ENCODE peak calls at places on chromosomes 4 and X, in six cellular contexts. X is uterus, R is prostate gland, U is fibroblast of pulmonary artery, B is pancreas, K is cardiac fibroblast. M is an unnamed sample.

GRCh38 chr4:16261313-16261878 is 35.1 kb upstream of the TAPT1 start:
- DNase-seq in K (no peak), X (no peak), B (no peak), R (no peak), U (no peak), M (peak; percentile 19)

GRCh38 chrX:154775611-154776349 is 13.1 kb downstream of the DKC1 start:
- DNase-seq in R (no peak), B (no peak), X (no peak), K (no peak), U (peak; percentile 29), M (no peak)

GRCh38 chr4:83267835-83268475 is 16.6 kb downstream of the COQ2 start:
- DNase-seq in B (no peak), K (no peak), U (no peak), X (no peak), R (no peak), M (no peak)

GRCh38 chrX:86946569-86946968 is 571.0 kb upstream of the KLHL4 start:
- DNase-seq in X (no peak), R (no peak), B (no peak), U (peak; percentile 20), K (peak; percentile 41), M (no peak)

GRCh38 chr4:115274545-115274944 is 161.1 kb upstream of the NDST4 start:
- DNase-seq in K (no peak), X (no peak), R (no peak), B (no peak), U (no peak), M (no peak)

GRCh38 chrX:3711331-3711917 is 2.0 kb downstream of the PRKX start:
- DNase-seq in K (peak; percentile 9), B (no peak), R (no peak), X (no peak), U (no peak), M (no peak)

GRCh38 chr4:31100551-31100950 is 380.4 kb downstream of the PCDH7 start:
- DNase-seq in X (no peak), K (no peak), U (peak; percentile 20), B (no peak), R (no peak), M (no peak)

GRCh38 chr4:146585761-146586333 is 52.8 kb upstream of the POU4F2 start:
- DNase-seq in X (no peak), K (peak; percentile 78), B (no peak), R (no peak), U (peak; percentile 79), M (no peak)

GRCh38 chr4:113686950-113687718 is 74.4 kb downstream of the CAMK2D start:
- DNase-seq in X (no peak), B (no peak), K (peak; percentile 78), R (no peak), U (peak; percentile 33), M (no peak)

GRCh38 chrX:49171752-49172279 is at the start of gene PLP2:
- DNase-seq in X (peak; percentile 65), U (peak; percentile 25), R (no peak), K (peak; percentile 53), B (no peak), M (peak; percentile 51)

GRCh38 chrX:45749375-45749774 is 548.7 kb upstream of the DIPK2B start:
- DNase-seq in B (no peak), X (no peak), U (peak; percentile 55), K (peak; percentile 48), R (no peak), M (no peak)

GRCh38 chr4:6908397-6909112 is 1.1 kb upstream of the TBC1D14 start:
- DNase-seq in X (no peak), R (no peak), K (no peak), B (no peak), U (no peak), M (no peak)

GRCh38 chr4:186726440-186727148 is 2.9 kb upstream of the FAT1 start:
- DNase-seq in U (peak; percentile 79), R (peak; percentile 76), K (peak; percentile 76), B (peak; percentile 68), X (peak; percentile 70), M (peak; percentile 60)

GRCh38 chr4:11529625-11530201 is 101.0 kb upstream of the HS3ST1 start:
- DNase-seq in K (peak; percentile 48), U (peak; percentile 67), B (no peak), R (no peak), X (no peak), M (no peak)

GRCh38 chrX:24002792-24003191 is 24.2 kb downstream of the KLHL15 start:
- DNase-seq in R (no peak), U (no peak), K (no peak), B (no peak), X (no peak), M (no peak)

GRCh38 chr4:76989391-76990061 is 40.0 kb downstream of the SEPTIN11 start:
- DNase-seq in U (no peak), B (no peak), X (no peak), R (no peak), K (no peak), M (no peak)

GRCh38 chr4:7419961-7420660 is 14.6 kb downstream of the PSAPL1 start:
- DNase-seq in U (no peak), B (peak; percentile 7), K (no peak), X (peak; percentile 10), R (no peak), M (no peak)

GRCh38 chrX:12701625-12702024 is 89.6 kb upstream of the PRPS2 start:
- DNase-seq in X (peak; percentile 27), K (peak; percentile 84), U (peak; percentile 82), R (peak; percentile 51), B (peak; percentile 55), M (peak; percentile 46)

GRCh38 chr4:152525878-152526277 is 10.0 kb downstream of the FBXW7 start:
- DNase-seq in R (no peak), U (no peak), K (no peak), B (no peak), X (no peak), M (no peak)
- H3K4me3 ChIP-seq in R (no peak overlapping the region), U (no peak overlapping the region), K (no peak overlapping the region), B (no peak overlapping the region), X (no peak overlapping the region), M (no peak overlapping the region)

GRCh38 chrX:112367065-112367464 is 284.5 kb upstream of the TRPC5 start:
- DNase-seq in B (no peak), K (no peak), R (no peak), X (no peak), U (no peak), M (no peak)

GRCh38 chrX:112368371-112368770 is 285.8 kb upstream of the TRPC5 start:
- DNase-seq in K (no peak), R (no peak), X (no peak), B (no peak), U (no peak), M (no peak)
- TF ChIP-seq CTCF in K (no peak), R (no peak), X (no peak), B (no peak), U (no peak), M (no peak)

DNA sequence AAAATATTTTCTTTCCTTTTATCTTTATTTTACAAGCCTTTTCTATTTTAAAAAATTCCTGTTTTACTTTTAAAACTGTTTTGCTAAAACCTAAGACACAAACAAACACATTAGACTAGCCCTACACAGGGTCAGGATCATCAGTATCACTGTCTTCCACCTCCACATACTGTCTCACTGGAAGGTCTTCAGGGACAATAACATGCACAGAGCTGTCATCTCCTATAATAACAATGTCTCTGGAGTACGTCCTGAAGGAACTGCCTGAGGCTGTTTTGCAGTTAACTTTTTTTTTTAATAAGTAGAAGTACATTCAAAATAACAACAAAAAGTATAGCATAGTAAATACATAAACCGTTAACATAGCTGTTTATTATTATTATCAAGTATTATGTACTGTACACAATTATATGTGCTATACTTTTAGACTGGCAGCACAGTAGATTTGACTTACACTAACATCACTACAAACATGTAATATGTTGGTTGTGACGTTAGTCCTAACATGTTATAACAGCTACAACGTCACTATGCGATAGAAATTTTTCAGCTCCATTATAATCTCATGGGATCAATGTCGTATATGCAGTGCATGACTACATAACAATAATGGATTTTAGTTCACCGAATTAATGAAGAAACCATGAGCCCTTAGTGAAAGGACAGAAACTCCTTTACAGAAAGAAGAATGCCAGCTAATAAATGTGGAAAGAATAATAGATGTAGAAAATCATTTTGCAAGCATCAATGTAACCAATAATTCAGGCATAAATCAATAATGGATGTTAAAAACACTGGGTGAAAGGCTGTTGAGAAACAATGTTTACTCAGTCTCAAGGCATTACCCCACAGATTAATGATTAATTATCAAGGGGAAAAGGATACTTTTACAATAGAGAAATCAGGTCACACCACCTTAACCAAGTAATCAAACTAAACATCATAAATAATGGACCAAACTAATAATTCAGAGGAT is 49.2 kb downstream of the FBXW7 start:
- DNase-seq in B (no peak), R (no peak), K (no peak), X (no peak), U (no peak), M (no peak)
- H3K4me3 ChIP-seq in B (no peak overlapping the region), R (no peak overlapping the region), K (no peak overlapping the region), X (no peak overlapping the region), U (no peak overlapping the region), M (no peak overlapping the region)

DNA sequence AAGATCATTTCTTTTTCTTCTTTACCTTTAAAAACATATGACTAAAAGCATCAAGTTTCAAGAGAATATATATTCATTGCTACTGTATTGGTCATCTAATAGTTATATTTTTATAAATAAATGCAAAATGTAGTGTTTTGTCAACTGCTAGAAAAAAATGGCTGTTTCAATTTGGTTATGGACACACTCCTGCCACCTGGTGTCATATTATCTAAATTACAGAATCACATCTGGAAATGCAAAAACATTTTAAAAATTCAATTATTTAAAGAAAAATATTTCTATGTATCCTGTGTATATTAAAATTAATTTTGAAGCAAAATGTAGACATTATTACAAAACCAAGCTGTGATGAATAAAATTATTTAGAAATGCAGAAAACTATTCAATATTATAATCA is 329.4 kb upstream of the PCDH18 start:
- DNase-seq in K (peak; percentile 61), B (no peak), U (peak; percentile 53), R (no peak), X (no peak), M (no peak)
- TF ChIP-seq CTCF in K (peak; percentile 43), B (peak; percentile 10), U (peak; percentile 49), R (no peak), X (peak; percentile 57), M (no peak)

DNA sequence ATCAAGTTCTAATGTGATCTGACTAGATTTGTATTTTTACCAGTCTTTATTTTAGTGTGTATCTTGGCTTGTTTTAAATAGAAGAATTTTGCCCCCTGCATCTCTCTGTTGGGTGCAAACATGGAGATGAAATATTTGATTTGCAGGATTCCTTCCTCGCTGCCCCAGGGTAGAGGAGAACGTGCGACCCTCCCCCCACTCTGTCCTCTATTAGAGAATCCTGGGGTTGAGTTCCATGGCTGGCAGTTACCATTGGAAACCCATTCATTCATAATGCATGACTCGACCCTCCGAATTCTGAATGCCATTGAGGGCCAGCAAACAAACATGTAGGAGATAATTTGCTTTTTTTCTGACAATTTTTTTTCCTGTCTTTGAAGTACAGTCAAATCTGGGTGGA is 53.7 kb downstream of the TRIM2 start:
- DNase-seq in K (no peak), X (no peak), U (no peak), B (no peak), R (no peak), M (no peak)
- H3K4me3 ChIP-seq in K (no peak overlapping the region), X (no peak overlapping the region), U (no peak overlapping the region), B (no peak overlapping the region), R (no peak overlapping the region), M (no peak overlapping the region)

GRCh38 chr4:52868138-52868537 is 6.0 kb downstream of the RASL11B start:
- DNase-seq in R (peak; percentile 55), K (no peak), U (no peak), B (no peak), X (peak; percentile 26), M (no peak)
- TF ChIP-seq CTCF in R (no peak), K (no peak), U (no peak), B (no peak), X (no peak), M (no peak)

M was measured in lung.